ENCODE peak calls at places on chromosomes 5 and 9, in nine cellular contexts. A, O, W, Z, J, C, X, P and N are unnamed samples.

GRCh38 chr5:6920628-6921256 is 207.5 kb downstream of the TENT4A start:
- DNase-seq in Z (no peak), C (no peak), W (no peak), A (no peak), O (no peak), X (no peak), J (no peak), P (no peak), N (no peak)

GRCh38 chr5:146446861-146447733 is at the start of gene TCERG1:
- DNase-seq in P (peak; percentile 100), A (peak; percentile 100), J (peak; percentile 81), C (peak; percentile 91), Z (peak; percentile 100), W (peak; percentile 98), O (peak; percentile 96), X (peak; percentile 96), N (peak; percentile 100)

GRCh38 chr9:84669293-84670105 is at the start of gene NTRK2:
- DNase-seq in Z (no peak), J (no peak), O (no peak), P (peak; percentile 9), C (peak; percentile 81), A (peak; percentile 18), X (no peak), W (peak; percentile 62), N (no peak)

GRCh38 chr5:150618188-150618587 is 22.3 kb upstream of the SYNPO start:
- DNase-seq in Z (no peak), W (peak; percentile 77), A (no peak), X (no peak), O (no peak), J (no peak), P (no peak), C (no peak), N (no peak)

GRCh38 chr9:78622131-78622530 is 325.2 kb downstream of the PSAT1 start:
- DNase-seq in J (no peak), W (no peak), Z (no peak), P (no peak), X (no peak), O (no peak), A (no peak), C (no peak), N (no peak)

GRCh38 chr5:38533286-38534121 is 22.9 kb downstream of the LIFR start:
- DNase-seq in O (no peak), C (no peak), W (no peak), Z (no peak), A (no peak), X (no peak), P (no peak), J (no peak), N (no peak)

GRCh38 chr5:107855171-107855570 is 184.4 kb upstream of the EFNA5 start:
- DNase-seq in W (no peak), O (no peak), A (no peak), Z (no peak), J (no peak), X (no peak), C (no peak), P (no peak), N (no peak)

GRCh38 chr5:169126376-169127043 is 174.4 kb downstream of the SLIT3 start:
- DNase-seq in O (no peak), P (no peak), X (no peak), J (no peak), C (no peak), Z (no peak), A (no peak), W (no peak), N (no peak)

GRCh38 chr5:160460377-160461049 is 38.9 kb downstream of the PTTG1 start:
- DNase-seq in A (no peak), C (no peak), O (no peak), W (no peak), J (no peak), Z (no peak), X (no peak), P (no peak), N (no peak)

GRCh38 chr5:74131256-74131655 is 505.3 kb downstream of the ARHGEF28 start:
- DNase-seq in W (no peak), J (no peak), Z (no peak), C (no peak), P (no peak), O (no peak), X (no peak), A (no peak), N (no peak)

GRCh38 chr9:82080265-82080664 is 91.7 kb downstream of the SPATA31D1 start:
- DNase-seq in A (no peak), C (no peak), W (no peak), Z (no peak), P (no peak), J (no peak), O (no peak), X (no peak), N (no peak)

GRCh38 chr5:93589812-93590215 is 6.8 kb downstream of the NR2F1 start:
- DNase-seq in C (peak; percentile 35), O (no peak), Z (no peak), J (no peak), W (no peak), P (no peak), A (no peak), X (no peak), N (no peak)
- H3K4me3 ChIP-seq in C (no peak overlapping the region), O (no peak overlapping the region), Z (no peak overlapping the region), J (no peak overlapping the region), W (no peak overlapping the region), P (peak overlapping the region; percentile 68), A (no peak overlapping the region), X (no peak overlapping the region), N (no peak overlapping the region)

GRCh38 chr5:142110988-142111687 is 2.6 kb downstream of the NDFIP1 start:
- DNase-seq in P (no peak), Z (no peak), J (no peak), X (no peak), A (no peak), W (no peak), O (no peak), C (no peak), N (no peak)
- H3K4me3 ChIP-seq in P (no peak overlapping the region), Z (no peak overlapping the region), J (no peak overlapping the region), X (peak overlapping the region; percentile 39), A (no peak overlapping the region), W (no peak overlapping the region), O (peak overlapping the region; percentile 6), C (no peak overlapping the region), N (no peak overlapping the region)

GRCh38 chr5:176548967-176549444 is at the start of gene CDHR2:
- DNase-seq in W (no peak), Z (no peak), P (no peak), X (no peak), A (no peak), O (no peak), C (no peak), J (no peak), N (no peak)
- H3K4me3 ChIP-seq in W (no peak within 1 kb of the TSS), Z (no peak within 1 kb of the TSS), P (no peak within 1 kb of the TSS), X (no peak within 1 kb of the TSS), A (no peak within 1 kb of the TSS), O (no peak within 1 kb of the TSS), C (no peak within 1 kb of the TSS), J (no peak within 1 kb of the TSS), N (no peak within 1 kb of the TSS)

GRCh38 chr9:19748278-19749126 is 40.3 kb downstream of the SLC24A2 start:
- DNase-seq in O (no peak), A (peak; percentile 9), Z (no peak), C (no peak), X (no peak), P (peak; percentile 1), W (no peak), J (no peak), N (no peak)
- H3K4me3 ChIP-seq in O (no peak overlapping the region), A (no peak overlapping the region), Z (no peak overlapping the region), C (no peak overlapping the region), X (no peak overlapping the region), P (no peak overlapping the region), W (no peak overlapping the region), J (no peak overlapping the region), N (no peak overlapping the region)

DNA sequence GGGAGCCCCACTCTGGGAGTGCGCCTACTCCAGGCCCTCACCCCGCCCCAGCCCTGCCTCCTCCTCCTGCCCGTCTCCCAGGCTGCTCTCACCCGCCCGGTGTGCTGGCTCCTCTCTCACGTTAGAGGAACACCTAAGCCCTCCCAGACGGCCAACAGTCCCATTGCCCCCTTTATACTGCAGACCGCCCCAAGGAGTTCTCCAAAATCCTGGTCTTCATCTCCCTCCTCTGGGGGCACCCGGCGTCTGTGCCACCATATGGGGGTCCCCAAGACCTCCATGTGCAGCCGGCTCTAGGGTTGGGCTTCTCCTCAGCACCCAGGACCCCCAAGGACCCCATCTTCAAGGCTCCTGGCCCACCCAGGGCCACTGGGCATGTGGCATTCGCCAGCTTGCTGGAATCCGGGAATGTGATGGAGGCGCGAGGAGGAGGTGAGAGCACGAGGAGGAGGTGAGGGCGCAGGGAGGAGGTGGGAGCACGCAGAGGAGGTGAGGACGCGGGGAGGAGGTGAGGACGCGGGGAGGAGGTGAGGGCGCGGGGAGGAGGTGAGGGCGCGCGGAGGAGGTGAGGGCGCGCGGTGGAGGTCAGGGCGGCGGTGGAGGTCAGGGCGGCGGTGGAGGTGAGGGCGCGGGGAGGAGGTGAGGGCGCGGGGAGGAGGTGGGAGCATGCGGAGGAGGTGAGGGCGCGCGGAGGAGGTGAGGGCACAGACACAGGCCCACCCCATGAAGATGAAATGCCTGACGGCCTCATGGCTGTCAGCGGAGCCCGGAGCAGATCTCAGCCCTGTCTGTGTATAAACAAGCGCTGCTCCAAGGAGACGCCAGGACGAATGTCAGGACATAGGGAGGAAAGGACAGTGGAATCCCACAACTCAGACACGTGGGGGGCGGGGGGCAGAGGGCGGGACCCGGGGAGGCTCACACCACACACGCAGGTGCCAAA is 41.2 kb downstream of the EXD3 start:
- DNase-seq in C (peak; percentile 62), J (no peak), Z (peak; percentile 58), O (no peak), X (no peak), A (no peak), W (peak; percentile 14), P (no peak), N (no peak)
- H3K4me3 ChIP-seq in C (no peak overlapping the region), J (no peak overlapping the region), Z (no peak overlapping the region), O (no peak overlapping the region), X (no peak overlapping the region), A (no peak overlapping the region), W (no peak overlapping the region), P (no peak overlapping the region), N (no peak overlapping the region)

GRCh38 chr9:113580954-113581311 is 117.4 kb downstream of the RGS3 start:
- DNase-seq in J (no peak), C (no peak), Z (no peak), P (no peak), X (no peak), W (no peak), A (no peak), O (no peak), N (no peak)
- H3K4me3 ChIP-seq in J (no peak overlapping the region), C (no peak overlapping the region), Z (peak overlapping the region; percentile 30), P (no peak overlapping the region), X (peak overlapping the region; percentile 60), W (no peak overlapping the region), A (no peak overlapping the region), O (peak overlapping the region; percentile 45), N (no peak overlapping the region)

GRCh38 chr9:131056781-131057506 is 39.4 kb upstream of the AIF1L start:
- DNase-seq in J (no peak), W (no peak), O (no peak), X (no peak), Z (no peak), A (no peak), C (no peak), P (no peak), N (no peak)
- H3K4me3 ChIP-seq in J (no peak overlapping the region), W (no peak overlapping the region), O (no peak overlapping the region), X (no peak overlapping the region), Z (no peak overlapping the region), A (no peak overlapping the region), C (no peak overlapping the region), P (no peak overlapping the region), N (no peak overlapping the region)